ENCODE peak calls at places on chromosomes 12 and 14, in seven cellular contexts. W is stomach; D is psoas muscle; T is CD4-positive, alpha-beta T cell; U is epithelial cell of esophagus; P is Calu3; H is neural crest cell. C is an unnamed sample.

GRCh38 chr12:53062011-53062961 is 12.4 kb downstream of the TNS2 start:
- DNase-seq in D (peak), H (no peak), U (no peak), T (no peak), W (no peak), P (no peak), C (no peak)

GRCh38 chr12:75984577-75985182 is 46.9 kb downstream of the PHLDA1 start:
- DNase-seq in P (peak), T (no peak), W (no peak), H (no peak), U (no peak), D (no peak), C (no peak)

GRCh38 chr14:72387727-72388126 is 455.5 kb downstream of the RGS6 start:
- DNase-seq in D (no peak), U (no peak), W (no peak), P (no peak), H (no peak), T (no peak), C (no peak)

GRCh38 chr14:67474366-67474765 is 14.2 kb downstream of the TMEM229B start:
- DNase-seq in U (no peak), H (no peak), P (no peak), W (no peak), T (no peak), D (no peak), C (no peak)

GRCh38 chr14:99244960-99245340 is 27.0 kb downstream of the BCL11B start:
- DNase-seq in W (no peak), U (peak), D (no peak), T (no peak), P (no peak), H (no peak), C (no peak)

GRCh38 chr12:6238875-6239274 is 38.7 kb downstream of the CD9 start:
- DNase-seq in P (no peak), H (no peak), W (no peak), T (no peak), D (no peak), U (no peak), C (no peak)

GRCh38 chr12:82326905-82327503 is 31.2 kb downstream of the CCDC59 start:
- DNase-seq in U (peak), P (no peak), D (no peak), T (no peak), W (no peak), H (no peak), C (no peak)

GRCh38 chr14:100400115-100400514 is 77.0 kb downstream of the SLC25A47 start:
- DNase-seq in W (peak), P (no peak), U (peak), H (no peak), D (no peak), T (no peak), C (no peak)

GRCh38 chr12:26701604-26702215 is 131.3 kb downstream of the ITPR2 start:
- DNase-seq in W (no peak), U (peak), D (no peak), H (no peak), T (no peak), P (no peak), C (no peak)

GRCh38 chr12:115149279-115149678 is 465.3 kb upstream of the TBX3 start:
- DNase-seq in P (no peak), W (no peak), D (no peak), U (no peak), H (no peak), T (no peak), C (no peak)
- TF ChIP-seq CTCF in P (no peak), W (no peak), D (no peak), U (no peak), H (no peak), T (no peak), C (no peak)

GRCh38 chr14:52876806-52877205 is 74.0 kb downstream of the FERMT2 start:
- DNase-seq in D (no peak), P (no peak), W (no peak), H (no peak), T (no peak), U (no peak), C (no peak)
- TF ChIP-seq CTCF in D (no peak), P (no peak), W (no peak), H (no peak), T (no peak), U (no peak), C (no peak)

GRCh38 chr12:20868277-20868676 is 57.8 kb downstream of the SLCO1B3 start:
- DNase-seq in W (no peak), P (no peak), U (no peak), T (no peak), H (no peak), D (no peak), C (no peak)

GRCh38 chr12:20863056-20863455 is 52.6 kb downstream of the SLCO1B3 start:
- DNase-seq in T (no peak), U (no peak), P (no peak), H (no peak), W (no peak), D (no peak), C (no peak)

DNA sequence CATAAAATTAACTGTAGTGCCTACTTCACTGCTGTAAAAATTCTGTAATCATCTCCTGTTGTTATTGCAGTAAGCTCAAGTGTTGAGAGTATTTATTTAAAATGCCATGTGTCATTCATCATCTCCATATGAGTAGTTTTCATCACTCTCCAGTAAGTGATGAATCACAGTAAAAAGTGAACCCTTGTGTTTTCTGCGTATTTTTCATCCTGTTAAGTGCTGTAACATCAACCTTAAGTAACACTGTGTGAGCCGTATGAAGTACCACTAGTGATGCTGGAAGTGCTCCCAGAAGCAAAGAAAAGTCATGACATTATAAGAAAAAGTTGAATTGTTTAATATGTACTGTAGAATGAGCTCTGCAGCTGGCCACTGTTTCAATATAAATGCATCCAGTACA is 55.4 kb downstream of the SLCO1B3 start:
- DNase-seq in W (no peak), P (no peak), D (no peak), T (no peak), H (no peak), U (no peak), C (no peak)
- TF ChIP-seq CTCF in W (no peak), P (no peak), D (no peak), T (no peak), H (no peak), U (no peak), C (no peak)

DNA sequence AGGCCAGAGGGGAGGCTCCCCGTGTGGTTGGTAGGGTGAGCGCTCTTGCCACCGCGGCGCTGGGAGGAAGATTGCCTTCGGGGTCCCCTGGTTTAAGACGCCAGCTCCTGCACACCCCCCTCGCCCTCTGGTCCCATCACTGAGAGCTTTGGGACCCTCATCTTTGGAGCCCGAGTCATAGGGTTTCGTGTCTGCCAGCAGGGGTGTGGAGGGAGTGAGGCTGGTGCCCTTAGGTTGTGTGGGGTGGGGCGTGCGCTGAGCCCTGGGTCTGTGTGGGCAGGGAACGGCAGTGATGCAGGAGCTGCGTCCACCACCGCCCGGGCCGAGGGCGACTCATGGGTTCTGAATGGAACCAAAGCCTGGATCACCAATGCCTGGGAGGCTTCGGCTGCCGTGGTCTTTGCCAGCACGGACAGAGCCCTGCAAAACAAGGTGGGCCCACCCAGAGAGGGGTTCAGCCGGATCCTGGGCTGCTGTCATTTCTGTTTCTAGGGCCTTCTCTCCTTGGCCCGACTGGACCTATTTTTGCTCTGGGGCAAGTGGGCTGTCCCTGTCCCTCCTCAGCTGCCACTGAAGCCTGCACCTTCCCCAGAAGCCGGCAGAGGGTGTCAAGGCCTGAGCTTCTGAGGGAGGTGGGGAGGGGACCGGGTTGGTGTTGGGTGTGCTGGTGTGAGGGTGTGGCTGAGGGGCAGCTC is 12.1 kb downstream of the ACADS start:
- DNase-seq in W (no peak), D (no peak), P (no peak), T (no peak), H (no peak), U (peak), C (no peak)
- TF ChIP-seq CTCF in W (no peak), D (no peak), P (no peak), T (no peak), H (peak), U (peak), C (no peak)

GRCh38 chr14:106586098-106586704 is 1059.8 kb downstream of the TMEM121 start:
- DNase-seq in P (peak), H (no peak), U (no peak), D (no peak), W (peak), T (peak), C (no peak)
- TF ChIP-seq CTCF in P (no peak), H (no peak), U (no peak), D (no peak), W (no peak), T (peak), C (peak)

GRCh38 chr14:47678993-47679392 is 3.6 kb upstream of the MDGA2 start:
- DNase-seq in H (no peak), U (no peak), T (no peak), D (no peak), W (no peak), P (no peak), C (no peak)
- TF ChIP-seq CTCF in H (peak), U (no peak), T (no peak), D (no peak), W (no peak), P (no peak), C (no peak)

C was measured in CD14-positive monocyte.